ENCODE peak calls at places on chromosomes 11 and 22, in ten cellular contexts. One of them, this sample, is unnamed.

GRCh38 chr11:40388097-40388818 is 1071.2 kb downstream of the LRRC4C start:
- DNase-seq in stimulated activated CD4-positive, alpha-beta T cell treated with anti-CD3 and anti-CD28 coated beads, Interleukin-2, amount 100 ng/mL, for 48 hours: no peak
- DNase-seq in activated CD4-positive, CD25-positive, alpha-beta regulatory T cell: no peak
- DNase-seq in CD4-positive, alpha-beta T cell: no peak
- DNase-seq in EL: peak; percentile 71
- DNase-seq in activated naive CD4-positive, alpha-beta T cell: no peak
- DNase-seq in NCI-H69: no peak
- DNase-seq in central memory CD4-positive, alpha-beta T cell: no peak
- DNase-seq in GDM1: no peak
- DNase-seq in LoVo: no peak
- DNase-seq in this sample: no peak

GRCh38 chr22:26852176-26852575 is 194.8 kb downstream of the MIAT start:
- DNase-seq in stimulated activated CD4-positive, alpha-beta T cell treated with anti-CD3 and anti-CD28 coated beads, Interleukin-2, amount 100 ng/mL, for 48 hours: no peak
- DNase-seq in activated CD4-positive, CD25-positive, alpha-beta regulatory T cell: no peak
- DNase-seq in CD4-positive, alpha-beta T cell: no peak
- DNase-seq in EL: no peak
- DNase-seq in activated naive CD4-positive, alpha-beta T cell: no peak
- DNase-seq in NCI-H69: no peak
- DNase-seq in central memory CD4-positive, alpha-beta T cell: no peak
- DNase-seq in GDM1: no peak
- DNase-seq in LoVo: no peak
- DNase-seq in this sample: no peak

GRCh38 chr22:45508814-45509213 is 6.1 kb downstream of the FBLN1 start:
- DNase-seq in stimulated activated CD4-positive, alpha-beta T cell treated with anti-CD3 and anti-CD28 coated beads, Interleukin-2, amount 100 ng/mL, for 48 hours: no peak
- DNase-seq in activated CD4-positive, CD25-positive, alpha-beta regulatory T cell: no peak
- DNase-seq in CD4-positive, alpha-beta T cell: no peak
- DNase-seq in EL: no peak
- DNase-seq in activated naive CD4-positive, alpha-beta T cell: no peak
- DNase-seq in NCI-H69: no peak
- DNase-seq in central memory CD4-positive, alpha-beta T cell: no peak
- DNase-seq in GDM1: no peak
- DNase-seq in LoVo: no peak
- DNase-seq in this sample: no peak

GRCh38 chr22:38049812-38050619 is 7.2 kb upstream of the PICK1 start:
- DNase-seq in stimulated activated CD4-positive, alpha-beta T cell treated with anti-CD3 and anti-CD28 coated beads, Interleukin-2, amount 100 ng/mL, for 48 hours: no peak
- DNase-seq in activated CD4-positive, CD25-positive, alpha-beta regulatory T cell: no peak
- DNase-seq in CD4-positive, alpha-beta T cell: no peak
- DNase-seq in EL: no peak
- DNase-seq in activated naive CD4-positive, alpha-beta T cell: no peak
- DNase-seq in NCI-H69: no peak
- DNase-seq in central memory CD4-positive, alpha-beta T cell: no peak
- DNase-seq in GDM1: no peak
- DNase-seq in LoVo: no peak
- DNase-seq in this sample: no peak

GRCh38 chr11:16001899-16002426 is 354.4 kb downstream of the SOX6 start:
- DNase-seq in stimulated activated CD4-positive, alpha-beta T cell treated with anti-CD3 and anti-CD28 coated beads, Interleukin-2, amount 100 ng/mL, for 48 hours: no peak
- DNase-seq in activated CD4-positive, CD25-positive, alpha-beta regulatory T cell: no peak
- DNase-seq in CD4-positive, alpha-beta T cell: no peak
- DNase-seq in EL: peak; percentile 91
- DNase-seq in activated naive CD4-positive, alpha-beta T cell: no peak
- DNase-seq in NCI-H69: peak; percentile 99
- DNase-seq in central memory CD4-positive, alpha-beta T cell: no peak
- DNase-seq in GDM1: no peak
- DNase-seq in LoVo: peak; percentile 10
- DNase-seq in this sample: no peak

GRCh38 chr11:116342148-116342547 is 430.6 kb downstream of the BUD13 start:
- DNase-seq in stimulated activated CD4-positive, alpha-beta T cell treated with anti-CD3 and anti-CD28 coated beads, Interleukin-2, amount 100 ng/mL, for 48 hours: no peak
- DNase-seq in activated CD4-positive, CD25-positive, alpha-beta regulatory T cell: no peak
- DNase-seq in CD4-positive, alpha-beta T cell: no peak
- DNase-seq in EL: no peak
- DNase-seq in activated naive CD4-positive, alpha-beta T cell: no peak
- DNase-seq in NCI-H69: no peak
- DNase-seq in central memory CD4-positive, alpha-beta T cell: no peak
- DNase-seq in GDM1: no peak
- DNase-seq in LoVo: no peak
- DNase-seq in this sample: no peak

GRCh38 chr11:71580057-71581003 is 2.3 kb downstream of the KRTAP5-11 start:
- DNase-seq in stimulated activated CD4-positive, alpha-beta T cell treated with anti-CD3 and anti-CD28 coated beads, Interleukin-2, amount 100 ng/mL, for 48 hours: peak; percentile 15
- DNase-seq in activated CD4-positive, CD25-positive, alpha-beta regulatory T cell: no peak
- DNase-seq in CD4-positive, alpha-beta T cell: no peak
- DNase-seq in EL: peak; percentile 67
- DNase-seq in activated naive CD4-positive, alpha-beta T cell: no peak
- DNase-seq in NCI-H69: peak; percentile 87
- DNase-seq in central memory CD4-positive, alpha-beta T cell: peak; percentile 7
- DNase-seq in GDM1: no peak
- DNase-seq in LoVo: peak; percentile 63
- DNase-seq in this sample: peak; percentile 37

GRCh38 chr11:123062158-123062891 is 389 bp upstream of the HSPA8 start:
- DNase-seq in stimulated activated CD4-positive, alpha-beta T cell treated with anti-CD3 and anti-CD28 coated beads, Interleukin-2, amount 100 ng/mL, for 48 hours: peak; percentile 99
- DNase-seq in activated CD4-positive, CD25-positive, alpha-beta regulatory T cell: peak; percentile 99
- DNase-seq in CD4-positive, alpha-beta T cell: peak; percentile 99
- DNase-seq in EL: peak; percentile 99
- DNase-seq in activated naive CD4-positive, alpha-beta T cell: peak; percentile 100
- DNase-seq in NCI-H69: peak; percentile 100
- DNase-seq in central memory CD4-positive, alpha-beta T cell: peak; percentile 100
- DNase-seq in GDM1: peak; percentile 99
- DNase-seq in LoVo: peak; percentile 99
- DNase-seq in this sample: peak; percentile 100

GRCh38 chr11:117799634-117800033 is 2.6 kb upstream of the DSCAML1 start:
- DNase-seq in stimulated activated CD4-positive, alpha-beta T cell treated with anti-CD3 and anti-CD28 coated beads, Interleukin-2, amount 100 ng/mL, for 48 hours: no peak
- DNase-seq in activated CD4-positive, CD25-positive, alpha-beta regulatory T cell: no peak
- DNase-seq in CD4-positive, alpha-beta T cell: no peak
- DNase-seq in EL: no peak
- DNase-seq in activated naive CD4-positive, alpha-beta T cell: no peak
- DNase-seq in NCI-H69: peak; percentile 19
- DNase-seq in central memory CD4-positive, alpha-beta T cell: no peak
- DNase-seq in GDM1: no peak
- DNase-seq in LoVo: no peak
- DNase-seq in this sample: no peak

GRCh38 chr22:19497245-19497644 is 17.5 kb downstream of the CDC45 start:
- DNase-seq in stimulated activated CD4-positive, alpha-beta T cell treated with anti-CD3 and anti-CD28 coated beads, Interleukin-2, amount 100 ng/mL, for 48 hours: no peak
- DNase-seq in activated CD4-positive, CD25-positive, alpha-beta regulatory T cell: no peak
- DNase-seq in CD4-positive, alpha-beta T cell: no peak
- DNase-seq in EL: peak; percentile 79
- DNase-seq in activated naive CD4-positive, alpha-beta T cell: no peak
- DNase-seq in NCI-H69: peak; percentile 77
- DNase-seq in central memory CD4-positive, alpha-beta T cell: no peak
- DNase-seq in GDM1: no peak
- DNase-seq in LoVo: no peak
- DNase-seq in this sample: no peak

GRCh38 chr11:121575250-121575962 is 122.6 kb upstream of the SORL1-AS1 start:
- DNase-seq in stimulated activated CD4-positive, alpha-beta T cell treated with anti-CD3 and anti-CD28 coated beads, Interleukin-2, amount 100 ng/mL, for 48 hours: no peak
- DNase-seq in activated CD4-positive, CD25-positive, alpha-beta regulatory T cell: no peak
- DNase-seq in CD4-positive, alpha-beta T cell: no peak
- DNase-seq in EL: peak; percentile 28
- DNase-seq in activated naive CD4-positive, alpha-beta T cell: no peak
- DNase-seq in NCI-H69: peak; percentile 68
- DNase-seq in central memory CD4-positive, alpha-beta T cell: no peak
- DNase-seq in GDM1: no peak
- DNase-seq in LoVo: no peak
- DNase-seq in this sample: no peak